ENCODE peak calls at places on chromosomes 2 and 18, in eight cellular contexts. D, C, N, A, F, T, B and Q are unnamed samples.
A peak's percentile ranks its signal among the peaks of the same experiment; 100 is the strongest.

GRCh38 chr2:214011676-214012075 is 399.2 kb upstream of the VWC2L start:
- DNase-seq in D (no peak), C (no peak), N (no peak), A (no peak), F (no peak), T (no peak), B (no peak), Q (no peak)

GRCh38 chr2:221203138-221203537 is 369.0 kb downstream of the EPHA4 start:
- DNase-seq in D (no peak), C (no peak), N (no peak), A (no peak), F (no peak), T (no peak), B (no peak), Q (no peak)

GRCh38 chr2:6139916-6140315 is 447.7 kb downstream of the SOX11 start:
- DNase-seq in D (no peak), C (no peak), N (no peak), A (no peak), F (no peak), T (no peak), B (no peak), Q (no peak)

GRCh38 chr2:11921030-11921583 is 174.7 kb downstream of the LPIN1 start:
- DNase-seq in D (no peak), C (no peak), N (no peak), A (no peak), F (no peak), T (no peak), B (no peak), Q (no peak)

GRCh38 chr2:237298323-237299118 is 115.4 kb downstream of the COL6A3 start:
- DNase-seq in D (peak; percentile 87), C (peak; percentile 69), N (no peak), A (no peak), F (no peak), T (peak; percentile 49), B (no peak), Q (no peak)

GRCh38 chr2:232928564-232929302 is 58.7 kb downstream of the SNORC start:
- DNase-seq in D (no peak), C (no peak), N (no peak), A (no peak), F (no peak), T (no peak), B (no peak), Q (no peak)

GRCh38 chr2:130949954-130950353 is 113.2 kb downstream of the ARHGEF4 start:
- DNase-seq in D (no peak), C (no peak), N (no peak), A (no peak), F (no peak), T (no peak), B (no peak), Q (no peak)

GRCh38 chr2:101341901-101342624 is 33.6 kb upstream of the RNF149 start:
- DNase-seq in D (peak; percentile 72), C (peak; percentile 86), N (peak; percentile 42), A (peak; percentile 76), F (peak; percentile 84), T (peak; percentile 82), B (peak; percentile 45), Q (peak; percentile 3)

GRCh38 chr2:129877795-129878775 is 101.4 kb upstream of the RAB6C start:
- DNase-seq in D (peak; percentile 35), C (peak; percentile 56), N (no peak), A (peak; percentile 28), F (no peak), T (no peak), B (no peak), Q (peak; percentile 7)

GRCh38 chr18:390748-391478 is 109.6 kb downstream of the COLEC12 start:
- DNase-seq in D (no peak), C (no peak), N (no peak), A (no peak), F (no peak), T (no peak), B (no peak), Q (no peak)

GRCh38 chr2:234444888-234445287 is 52.0 kb downstream of the ARL4C start:
- DNase-seq in D (peak; percentile 90), C (peak; percentile 95), N (no peak), A (no peak), F (peak; percentile 64), T (peak; percentile 88), B (no peak), Q (no peak)

GRCh38 chr2:171386627-171387026 is 47.2 kb downstream of the METTL8 start:
- DNase-seq in D (no peak), C (no peak), N (no peak), A (no peak), F (no peak), T (no peak), B (no peak), Q (no peak)

GRCh38 chr2:100000915-100001707 is 141.3 kb downstream of the AFF3 start:
- DNase-seq in D (no peak), C (no peak), N (no peak), A (no peak), F (no peak), T (no peak), B (no peak), Q (no peak)

GRCh38 chr2:26352892-26353291 is 6.3 kb upstream of the ADGRF3 start:
- DNase-seq in D (peak; percentile 51), C (peak; percentile 17), N (peak; percentile 36), A (no peak), F (peak; percentile 51), T (peak; percentile 66), B (no peak), Q (no peak)

GRCh38 chr2:64595397-64596160 is 58.1 kb downstream of the SERTAD2 start:
- DNase-seq in D (peak; percentile 25), C (no peak), N (no peak), A (no peak), F (no peak), T (peak; percentile 49), B (no peak), Q (no peak)

GRCh38 chr2:196421880-196422279 is 217.6 kb upstream of the CCDC150 start:
- DNase-seq in D (no peak), C (no peak), N (no peak), A (no peak), F (no peak), T (no peak), B (no peak), Q (no peak)